ENCODE peak calls at places on chromosomes 4 and X, in four cellular contexts. W is GOT3; H is activated CD8-positive, alpha-beta T cell treated with anti-CD3 and anti-CD28 coated beads, Interleukin-2, amount 10 ng/mL, durations not matched to agents 7 days and 5 days; N is lung microvascular endothelial cell. D is an unnamed sample.

GRCh38 chr4:148444296-148445070 is 2.3 kb upstream of the NR3C2 start:
- DNase-seq in W (no peak), H (peak), N (peak), D (no peak)

GRCh38 chrX:153245288-153245731 is 66.2 kb downstream of the MAGEA1 start:
- DNase-seq in W (no peak), H (no peak), N (peak), D (no peak)

GRCh38 chr4:173174184-173175156 is 5.9 kb downstream of the GALNT7 start:
- DNase-seq in W (no peak), H (no peak), N (no peak), D (peak)

GRCh38 chr4:126856906-126857305 is 775.9 kb upstream of the INTU start:
- DNase-seq in W (no peak), H (no peak), N (no peak), D (no peak)

GRCh38 chrX:8748855-8749254 is 16.9 kb upstream of the ANOS1 start:
- DNase-seq in W (no peak), H (no peak), N (peak), D (peak)

GRCh38 chr4:140427104-140427918 is at the start of gene CLGN:
- DNase-seq in W (peak), H (peak), N (peak), D (peak)

GRCh38 chr4:1033840-1034551 is 22.6 kb downstream of the FGFRL1 start:
- DNase-seq in W (no peak), H (no peak), N (no peak), D (no peak)

GRCh38 chrX:9644335-9644734 is 121.3 kb downstream of the GPR143 start:
- DNase-seq in W (no peak), H (peak), N (peak), D (peak)

GRCh38 chr4:173763374-173763773 is 233.3 kb upstream of the HAND2 start:
- DNase-seq in W (no peak), H (no peak), N (no peak), D (no peak)

GRCh38 chr4:153448003-153448731 is 18.0 kb upstream of the TMEM131L start:
- DNase-seq in W (no peak), H (no peak), N (peak), D (no peak)

GRCh38 chrX:76279007-76279406 is 106.1 kb downstream of the PBDC1 start:
- DNase-seq in W (peak), H (peak), N (peak), D (peak)

GRCh38 chr4:100190643-100191600 is 654 bp upstream of the DDIT4L start:
- DNase-seq in W (no peak), H (no peak), N (peak), D (no peak)

GRCh38 chr4:138241281-138242075 is 671 bp downstream of the SLC7A11 start:
- DNase-seq in W (no peak), H (no peak), N (peak), D (no peak)

GRCh38 chr4:68245594-68245993 is at the start of gene TMPRSS11B:
- DNase-seq in W (no peak), H (no peak), N (no peak), D (no peak)

GRCh38 chrX:106894392-106894909 is 8.7 kb downstream of the RIPPLY1 start:
- DNase-seq in W (no peak), H (peak), N (peak), D (peak)

GRCh38 chr4:155530290-155530689 is 136.4 kb upstream of the GUCY1A1 start:
- DNase-seq in W (no peak), H (no peak), N (peak), D (no peak)

GRCh38 chrX:34487364-34487763 is 169.7 kb downstream of the TMEM47 start:
- DNase-seq in W (no peak), H (no peak), N (no peak), D (no peak)

GRCh38 chr4:128782076-128782715 is 27.3 kb upstream of the JADE1 start:
- DNase-seq in W (no peak), H (peak), N (peak), D (peak)

GRCh38 chrX:102835504-102836146 is 101.4 kb upstream of the RAB40AL start:
- DNase-seq in W (no peak), H (peak), N (peak), D (peak)

GRCh38 chr4:184282251-184282713 is 64.6 kb upstream of the ENPP6 start:
- DNase-seq in W (no peak), H (peak), N (peak), D (peak)

GRCh38 chrX:103488332-103488731 is 31.0 kb downstream of the RAB40A start:
- DNase-seq in W (no peak), H (no peak), N (peak), D (no peak)

GRCh38 chr4:2937146-2937857 is 25.9 kb downstream of the NOP14 start:
- DNase-seq in W (no peak), H (no peak), N (no peak), D (no peak)

GRCh38 chr4:8015512-8015911 is 75.9 kb upstream of the AFAP1 start:
- DNase-seq in W (no peak), H (no peak), N (peak), D (no peak)

GRCh38 chr4:159828687-159829086 is 725.8 kb downstream of the RAPGEF2 start:
- DNase-seq in W (no peak), H (no peak), N (no peak), D (no peak)

GRCh38 chr4:114561590-114561989 is 37.0 kb upstream of the UGT8 start:
- DNase-seq in W (no peak), H (no peak), N (no peak), D (no peak)

GRCh38 chrX:24100713-24101112 is 46.0 kb downstream of the EIF2S3 start:
- DNase-seq in W (no peak), H (no peak), N (no peak), D (peak)

GRCh38 chrX:4182010-4182806 is 468.8 kb upstream of the PRKX start:
- DNase-seq in W (no peak), H (no peak), N (no peak), D (no peak)

GRCh38 chr4:3199661-3200422 is 49.1 kb upstream of the MSANTD1 start:
- DNase-seq in W (no peak), H (no peak), N (no peak), D (no peak)

GRCh38 chr4:166091914-166092510 is 219.0 kb downstream of the TLL1 start:
- DNase-seq in W (no peak), H (no peak), N (peak), D (peak)

GRCh38 chrX:123422875-123423274 is 238.8 kb downstream of the GRIA3 start:
- DNase-seq in W (no peak), H (no peak), N (peak), D (no peak)

D was measured in Jurkat, Clone E6-1.